ENCODE peak calls at places on chromosomes 13 and 19, in four cellular contexts. G is psoas muscle, H is heart left ventricle, L is left lung. V is an unnamed sample.

GRCh38 chr19:6034512-6034911 is 56.6 kb upstream of the RANBP3 start:
- DNase-seq in G (no peak), H (no peak), L (no peak), V (no peak)

GRCh38 chr19:4403005-4403761 is 743 bp downstream of the CHAF1A start:
- DNase-seq in G (no peak), L (peak; percentile 53), H (no peak), V (no peak)

GRCh38 chr13:36337938-36338337 is 8.3 kb downstream of the SPART start:
- DNase-seq in H (no peak), L (no peak), G (no peak), V (no peak)

GRCh38 chr19:47049307-47049700 is 880 bp upstream of the TMEM160 start:
- DNase-seq in L (no peak), H (no peak), G (no peak), V (peak; percentile 12)

GRCh38 chr13:41909524-41909923 is 51.4 kb downstream of the VWA8 start:
- DNase-seq in L (no peak), G (no peak), H (no peak), V (peak; percentile 68)

GRCh38 chr19:18274776-18275356 is 614 bp upstream of the IQCN start:
- DNase-seq in L (peak; percentile 91), H (peak; percentile 88), G (peak; percentile 95), V (peak; percentile 72)

GRCh38 chr19:47228168-47228936 is 2.6 kb downstream of the BBC3 start:
- DNase-seq in G (peak; percentile 75), H (peak; percentile 60), L (no peak), V (no peak)

GRCh38 chr13:111363121-111363520 is 42.7 kb downstream of the TEX29 start:
- DNase-seq in L (no peak), H (no peak), G (no peak), V (no peak)

GRCh38 chr13:41985788-41986508 is 25.0 kb upstream of the VWA8 start:
- DNase-seq in G (no peak), H (no peak), L (no peak), V (no peak)

GRCh38 chr13:44814836-44815235 is 174.4 kb downstream of the NUFIP1 start:
- DNase-seq in G (no peak), L (no peak), H (no peak), V (peak; percentile 34)

GRCh38 chr19:49212302-49212701 is 54.7 kb downstream of the TRPM4 start:
- DNase-seq in G (no peak), L (no peak), H (no peak), V (peak; percentile 42)

GRCh38 chr13:106565127-106565775 is 2.7 kb downstream of the ARGLU1 start:
- DNase-seq in L (no peak), H (no peak), G (no peak), V (no peak)
- H3K4me3 ChIP-seq in L (no peak overlapping the region), H (no peak overlapping the region), G (peak overlapping the region; percentile 82), V (no peak overlapping the region)

GRCh38 chr19:56211718-56212117 is 9.6 kb downstream of the ZSCAN5C start:
- DNase-seq in H (no peak), L (no peak), G (no peak), V (no peak)
- TF ChIP-seq CTCF in H (no peak), L (no peak), G (no peak), V (no peak)

GRCh38 chr19:41901707-41902360 is 18.9 kb downstream of the ARHGEF1 start:
- DNase-seq in G (no peak), L (peak; percentile 61), H (no peak), V (no peak)
- H3K36me3 ChIP-seq in G (peaks cover 90% of the 10 kb centered on the region), L (peaks cover 6% of the 10 kb centered on the region), H (peaks cover 96% of the 10 kb centered on the region), V (peaks cover 37% of the 10 kb centered on the region)

DNA sequence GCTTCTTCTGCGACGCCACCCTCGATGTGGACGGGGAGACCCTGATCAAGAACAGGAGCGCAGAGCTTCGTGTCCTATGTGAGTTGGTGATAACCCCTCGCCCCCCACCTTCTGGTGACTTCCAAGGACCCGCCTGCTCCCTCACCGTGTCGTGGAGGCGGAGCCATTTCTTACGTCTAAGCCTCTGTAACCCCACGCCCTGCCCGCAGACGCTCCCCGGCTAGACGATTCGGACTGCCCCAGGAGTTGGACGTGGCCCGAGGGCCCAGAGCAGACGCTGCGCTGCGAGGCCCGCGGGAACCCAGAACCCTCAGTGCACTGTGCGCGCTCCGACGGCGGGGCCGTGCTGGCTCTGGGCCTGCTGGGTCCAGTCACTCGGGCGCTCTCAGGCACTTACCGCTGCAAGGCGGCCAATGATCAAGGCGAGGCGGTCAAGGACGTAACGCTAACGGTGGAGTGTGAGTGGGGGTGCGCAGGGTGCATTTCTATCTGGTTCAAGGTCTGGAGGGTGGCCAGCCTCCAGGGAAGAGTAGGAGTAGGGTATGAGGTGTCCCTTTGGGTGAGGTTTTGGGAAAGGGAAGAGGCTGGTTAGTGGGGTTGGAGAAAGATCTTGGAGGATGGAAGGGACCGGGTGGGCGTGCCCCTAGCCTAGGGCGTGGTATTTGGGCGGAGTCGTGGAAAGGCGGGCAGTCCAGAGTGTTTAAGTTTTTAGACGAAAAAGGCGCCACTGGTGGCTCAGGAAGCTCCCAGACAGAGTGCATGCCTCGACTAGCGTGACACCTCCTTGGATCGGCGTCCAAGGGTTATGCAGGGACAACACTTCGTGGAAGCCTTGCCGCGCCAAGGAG is 3.3 kb downstream of the ICAM5 start:
- DNase-seq in G (peak; percentile 53), L (peak; percentile 85), H (no peak), V (no peak)
- H3K4me3 ChIP-seq in G (peak overlapping the region; percentile 64), L (peak overlapping the region; percentile 48), H (peak overlapping the region; percentile 7), V (no peak overlapping the region)

DNA sequence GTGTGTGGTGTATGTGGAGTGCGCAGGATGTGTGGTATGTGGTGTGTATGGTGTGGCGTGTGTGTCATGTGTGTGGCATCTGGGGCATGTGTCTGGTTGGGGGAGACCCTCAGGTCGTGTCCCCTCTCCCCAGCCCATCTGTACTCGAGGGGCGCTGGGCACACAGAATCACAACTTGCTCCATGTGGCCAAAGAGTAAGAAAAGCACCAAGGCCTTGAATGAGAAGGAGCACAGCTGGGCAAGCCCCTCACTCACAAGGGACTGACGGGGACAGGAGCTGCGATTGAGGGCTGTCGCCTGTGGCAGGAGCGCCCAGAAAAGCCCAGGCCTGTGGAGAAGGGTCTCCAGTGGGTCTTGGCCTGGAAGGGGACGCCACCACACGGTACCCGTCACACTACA is 62.8 kb downstream of the PEPD start:
- DNase-seq in H (no peak), L (peak; percentile 55), G (no peak), V (no peak)
- TF ChIP-seq CTCF in H (no peak), L (no peak), G (no peak), V (no peak)

DNA sequence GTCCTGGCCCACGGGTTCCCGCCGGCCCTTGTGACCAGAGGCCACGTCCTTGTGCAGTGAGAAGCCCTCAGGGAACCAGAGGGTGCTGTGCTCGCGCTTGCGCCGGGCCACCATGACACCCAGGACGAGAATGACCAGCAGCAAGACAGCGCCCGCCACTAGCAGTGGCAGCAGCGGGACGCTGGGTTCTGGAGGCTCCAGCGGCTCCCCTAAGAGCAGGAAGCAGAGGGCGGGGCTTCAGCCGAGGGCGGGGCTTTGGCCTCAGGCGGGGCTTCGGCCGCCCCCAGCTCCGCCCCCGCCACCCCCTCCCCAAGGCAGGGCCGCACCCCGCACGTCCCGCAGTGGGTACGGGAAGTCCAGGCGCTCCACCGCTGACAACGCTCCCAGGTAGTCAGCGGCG is 30.4 kb downstream of the NOTCH3 start:
- DNase-seq in L (no peak), G (no peak), H (no peak), V (no peak)
- H3K36me3 ChIP-seq in L (no peaks in the 10 kb centered on the region), G (peaks cover 4% of the 10 kb centered on the region), H (peaks cover 10% of the 10 kb centered on the region), V (peaks cover 39% of the 10 kb centered on the region)

GRCh38 chr13:94968757-94969086 is 256.4 kb upstream of the SOX21 start:
- DNase-seq in L (no peak), G (no peak), H (no peak), V (no peak)
- H3K4me3 ChIP-seq in L (no peak overlapping the region), G (peak overlapping the region; percentile 64), H (no peak overlapping the region), V (peak overlapping the region; percentile 29)

DNA sequence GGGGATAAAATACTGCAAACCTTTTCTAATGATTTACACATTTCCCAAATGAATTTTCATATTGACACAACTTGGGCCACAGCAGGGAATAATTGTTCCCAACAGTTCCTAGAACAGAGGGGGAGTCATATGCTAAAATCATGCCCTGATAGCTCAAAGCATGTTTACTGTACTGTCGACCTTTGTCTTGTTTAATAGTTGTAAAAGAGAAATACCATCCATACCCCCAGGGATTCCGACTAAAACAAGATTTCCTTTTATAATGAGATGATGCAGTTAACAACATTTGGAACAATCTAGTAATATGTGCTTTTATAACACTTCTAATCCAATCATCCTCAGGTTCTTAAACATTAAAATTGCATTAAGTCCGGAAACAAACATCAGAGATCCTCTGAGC is 759.7 kb downstream of the OLFM4 start:
- DNase-seq in G (no peak), L (no peak), H (no peak), V (no peak)
- TF ChIP-seq CTCF in G (no peak), L (no peak), H (no peak), V (no peak)

GRCh38 chr19:16756649-16757048 is 37.0 kb downstream of the NWD1 start:
- DNase-seq in H (no peak), G (no peak), L (no peak), V (no peak)
- H3K36me3 ChIP-seq in H (no peaks in the 10 kb centered on the region), G (no peaks in the 10 kb centered on the region), L (no peaks in the 10 kb centered on the region), V (no peaks in the 10 kb centered on the region)

V was measured in bronchial epithelial cell.